ENCODE peak calls at places on chromosomes 4 and X, in six cellular contexts. Z is fibroblast of mammary gland, G is mucosa of descending colon, L is IMR-90, P is Calu3, D is endothelial cell. R is an unnamed sample.
A peak's percentile ranks its signal among the peaks of the same experiment; 100 is the strongest.

GRCh38 chrX:131841496-131842410 is 181.3 kb upstream of the STK26 start:
- DNase-seq in P (peak; percentile 51), Z (peak; percentile 54), D (no peak), L (peak; percentile 38), G (no peak), R (peak; percentile 45)

GRCh38 chrX:10017866-10018265 is 50.7 kb downstream of the CLDN34 start:
- DNase-seq in P (peak; percentile 31), L (peak; percentile 65), D (no peak), Z (peak; percentile 42), G (no peak), R (no peak)

GRCh38 chr4:154399259-154399974 is 92.2 kb downstream of the DCHS2 start:
- DNase-seq in Z (peak; percentile 67), P (no peak), L (peak; percentile 8), G (no peak), D (no peak), R (no peak)

GRCh38 chr4:111689214-111689613 is 456.0 kb upstream of the FAM241A start:
- DNase-seq in D (no peak), P (peak; percentile 3), Z (peak; percentile 84), L (peak; percentile 14), G (no peak), R (no peak)

GRCh38 chr4:87465739-87466366 is 43.5 kb downstream of the NUDT9 start:
- DNase-seq in G (no peak), P (peak; percentile 7), D (peak; percentile 7), Z (peak; percentile 72), L (peak; percentile 69), R (no peak)

GRCh38 chrX:11117751-11118150 is 6.6 kb downstream of the HCCS start:
- DNase-seq in L (no peak), D (no peak), Z (peak; percentile 9), P (no peak), G (no peak), R (no peak)

GRCh38 chrX:68508799-68509198 is 9.9 kb downstream of the YIPF6 start:
- DNase-seq in P (no peak), L (no peak), G (no peak), D (no peak), Z (peak; percentile 30), R (no peak)

GRCh38 chrX:117957128-117957527 is 159.5 kb downstream of the KLHL13 start:
- DNase-seq in G (no peak), Z (peak; percentile 3), D (no peak), P (no peak), L (peak; percentile 25), R (no peak)

GRCh38 chrX:139930923-139931645 is 1.8 kb downstream of the ATP11C start:
- DNase-seq in P (peak; percentile 19), L (no peak), G (peak; percentile 56), D (peak; percentile 11), Z (no peak), R (peak; percentile 8)

GRCh38 chrX:110265624-110266023 is 52.3 kb downstream of the AMMECR1 start:
- DNase-seq in D (no peak), G (no peak), Z (no peak), P (no peak), L (no peak), R (no peak)

GRCh38 chrX:11792461-11793421 is 34.7 kb downstream of the MSL3 start:
- DNase-seq in L (no peak), P (no peak), D (no peak), G (no peak), Z (no peak), R (no peak)

GRCh38 chr4:17164656-17165055 is 266.2 kb upstream of the LDB2 start:
- DNase-seq in G (no peak), P (no peak), Z (peak; percentile 69), D (no peak), L (peak; percentile 63), R (no peak)

GRCh38 chr4:10157478-10158354 is 41.1 kb upstream of the WDR1 start:
- DNase-seq in L (peak; percentile 81), P (peak; percentile 54), D (peak; percentile 53), Z (peak; percentile 78), G (no peak), R (peak; percentile 41)

GRCh38 chr4:96936886-96937285 is 1097.0 kb downstream of the PDHA2 start:
- DNase-seq in P (no peak), D (no peak), G (no peak), Z (no peak), L (no peak), R (no peak)

GRCh38 chr4:150769235-150769634 is 187.3 kb downstream of the MAB21L2 start:
- DNase-seq in Z (peak; percentile 86), G (no peak), D (no peak), P (peak; percentile 3), L (peak; percentile 70), R (no peak)

GRCh38 chr4:26113339-26113940 is 199.4 kb downstream of the SMIM20 start:
- DNase-seq in G (no peak), L (no peak), P (no peak), Z (no peak), D (no peak), R (no peak)

GRCh38 chr4:40888916-40889315 is 139.2 kb downstream of the NSUN7 start:
- DNase-seq in D (no peak), G (no peak), Z (no peak), P (no peak), L (no peak), R (no peak)

GRCh38 chr4:141668200-141668599 is 31.8 kb downstream of the IL15 start:
- DNase-seq in P (no peak), Z (peak; percentile 22), D (no peak), G (no peak), L (peak; percentile 47), R (no peak)

GRCh38 chrX:119496521-119496829 is 28.2 kb downstream of the SLC25A5 start:
- DNase-seq in Z (no peak), L (no peak), D (no peak), P (no peak), G (no peak), R (no peak)

GRCh38 chrX:119500061-119500800 is 32.0 kb downstream of the SLC25A5 start:
- DNase-seq in D (no peak), G (no peak), Z (no peak), P (no peak), L (no peak), R (no peak)

GRCh38 chrX:119497185-119497584 is 28.9 kb downstream of the SLC25A5 start:
- DNase-seq in P (no peak), L (no peak), G (no peak), Z (no peak), D (no peak), R (no peak)

GRCh38 chrX:119492463-119492862 is 24.2 kb downstream of the SLC25A5 start:
- DNase-seq in D (no peak), P (no peak), Z (no peak), L (no peak), G (no peak), R (no peak)

DNA sequence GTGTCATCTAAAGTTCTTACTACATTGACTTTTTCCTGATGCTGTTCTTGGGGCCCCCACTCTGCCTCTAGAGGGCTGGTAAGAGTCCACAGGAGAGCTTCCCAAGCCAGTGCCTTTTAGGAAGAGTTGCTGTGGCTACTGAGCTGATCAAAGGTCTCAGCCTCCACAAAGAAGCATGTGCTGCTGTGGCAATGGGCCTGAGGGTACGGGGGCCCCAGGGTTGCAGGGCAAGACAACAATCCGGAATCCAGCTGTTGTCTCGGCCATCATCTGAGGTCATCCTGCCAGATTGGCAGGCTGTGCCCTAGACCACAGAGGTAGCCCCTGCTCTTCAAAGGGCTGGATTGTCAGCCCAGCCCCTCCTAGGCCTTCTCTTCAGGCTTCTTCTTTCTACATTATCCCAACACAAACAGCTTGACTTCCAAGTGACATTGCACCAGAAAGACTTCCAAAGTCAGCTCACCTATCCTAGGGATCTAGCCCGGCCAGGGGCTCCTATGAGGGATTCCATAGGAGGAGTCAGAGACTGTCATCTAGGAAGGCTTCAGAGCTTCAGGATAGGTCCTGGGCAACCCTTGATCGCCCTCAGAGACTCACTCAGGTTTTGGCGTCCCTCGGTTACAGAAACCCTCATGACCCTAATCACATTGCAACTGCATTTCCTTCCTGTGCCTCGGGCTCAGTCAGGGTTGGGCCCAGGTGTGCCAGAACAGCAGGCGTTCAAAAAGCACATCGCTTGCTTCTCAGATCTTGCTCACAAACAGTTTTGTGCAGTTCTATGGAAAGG is 27.7 kb downstream of the SLC25A5 start:
- DNase-seq in Z (no peak), G (no peak), D (no peak), P (no peak), L (no peak), R (no peak)
- TF ChIP-seq CTCF in Z (no peak), G (no peak), D (no peak), P (no peak), L (no peak), R (no peak)

GRCh38 chr4:6687947-6688878 is 5.5 kb upstream of the S100P start:
- DNase-seq in L (no peak), G (no peak), Z (no peak), P (peak; percentile 36), D (no peak), R (no peak)
- TF ChIP-seq CTCF in L (no peak), G (no peak), Z (no peak), P (no peak), D (no peak), R (no peak)

GRCh38 chr4:184647391-184648101 is 1.7 kb downstream of the CASP3 start:
- DNase-seq in G (no peak), P (no peak), D (no peak), L (peak; percentile 62), Z (peak; percentile 54), R (no peak)

GRCh38 chr4:184648220-184649025 is 824 bp downstream of the CASP3 start:
- DNase-seq in P (peak; percentile 39), G (peak; percentile 82), Z (peak; percentile 30), D (peak; percentile 63), L (peak; percentile 33), R (peak; percentile 26)

GRCh38 chr4:184651899-184652298 is 2.4 kb downstream of the PRIMPOL start:
- DNase-seq in L (no peak), D (no peak), Z (no peak), P (no peak), G (no peak), R (no peak)

GRCh38 chr4:184649971-184650855 is 675 bp downstream of the PRIMPOL start:
- DNase-seq in P (no peak), G (peak; percentile 53), Z (peak; percentile 63), D (peak; percentile 11), L (peak; percentile 65), R (peak; percentile 19)

DNA sequence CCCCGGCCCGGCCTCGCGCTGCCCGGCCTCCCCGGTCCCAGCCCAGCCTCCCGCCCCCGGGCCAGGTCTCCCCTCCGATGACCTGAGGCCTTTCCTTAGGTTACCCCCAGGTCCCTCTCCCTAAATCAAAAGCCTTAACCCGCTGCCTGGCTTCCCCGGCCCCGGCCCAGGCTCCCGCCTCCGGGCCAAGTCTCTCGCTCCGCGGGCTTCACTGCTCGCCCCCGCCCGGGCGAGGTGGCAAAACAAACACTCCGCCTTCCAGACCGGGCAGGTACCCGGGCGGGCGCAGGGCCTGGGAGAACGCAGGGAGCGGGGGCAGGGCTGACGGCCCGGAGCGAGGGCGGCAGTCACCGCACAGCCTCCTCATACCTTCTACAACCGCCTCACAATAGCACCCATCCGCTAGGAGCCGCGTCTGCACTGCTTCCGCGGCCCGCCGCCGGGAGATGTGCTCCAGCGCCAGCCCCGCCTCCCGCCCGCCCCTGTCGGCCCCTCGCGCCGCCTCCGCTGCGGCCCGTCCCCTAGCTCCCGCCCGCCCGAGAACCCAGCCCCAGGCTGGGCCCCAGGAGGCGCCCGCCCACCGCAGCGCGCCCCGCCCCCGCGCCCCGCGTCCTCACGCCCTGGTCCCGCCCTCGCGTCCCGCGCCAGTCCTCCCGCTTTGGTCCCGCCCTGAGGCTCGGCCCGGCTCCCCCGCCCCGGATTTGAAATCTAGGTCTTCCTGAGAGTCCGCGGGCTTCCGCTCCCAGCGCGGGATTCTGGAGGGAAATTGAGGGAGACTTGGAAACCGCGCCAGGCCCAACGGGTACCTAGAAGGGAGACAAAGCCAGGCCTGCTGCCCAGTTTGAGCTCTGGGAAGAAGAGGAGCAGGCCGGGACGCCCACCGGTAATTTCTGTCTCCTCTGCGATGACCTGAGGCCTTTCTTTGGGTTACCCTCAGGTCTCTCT is at the start of the genes CASP3 and PRIMPOL:
- DNase-seq in P (peak; percentile 95), L (peak; percentile 92), G (peak; percentile 98), Z (peak; percentile 87), D (peak; percentile 98), R (peak; percentile 94)
- TF ChIP-seq CTCF in P (no peak), L (peak; percentile 49), G (peak; percentile 22), Z (no peak), D (no peak), R (peak; percentile 47)

GRCh38 chr4:174259580-174259979 is 23.9 kb downstream of the FBXO8 start:
- DNase-seq in G (no peak), L (no peak), Z (no peak), P (no peak), D (no peak), R (no peak)
- TF ChIP-seq CTCF in G (no peak), L (no peak), Z (no peak), P (no peak), D (no peak), R (no peak)